ENCODE peak calls at places on chromosomes 5 and 9, in six cellular contexts. N is neuronal stem cell, H is H1, L is IMR-90, T is mesenchymal stem cell, B is trophoblast cell. U is an unnamed sample. For H3K4me1, the result is how much of the 10 kb centered on the place peaks cover.

GRCh38 chr9:112121633-112122032 is 53.5 kb downstream of the SUSD1 start:
- DNase-seq in N (no peak), H (no peak), L (no peak), T (no peak), B (no peak), U (no peak)

GRCh38 chr5:78912085-78912771 is 72.9 kb downstream of the ARSB start:
- DNase-seq in N (no peak), H (no peak), L (peak), T (peak), B (no peak), U (no peak)

GRCh38 chr5:148910686-148911361 is 84.4 kb downstream of the ADRB2 start:
- DNase-seq in N (no peak), H (no peak), L (peak), T (peak), B (no peak), U (no peak)

GRCh38 chr5:95768731-95769130 is 37.6 kb downstream of the RHOBTB3 start:
- DNase-seq in N (no peak), H (no peak), L (no peak), T (no peak), B (no peak), U (no peak)

GRCh38 chr5:128920345-128921215 is 44.7 kb upstream of the SLC27A6 start:
- DNase-seq in N (no peak), H (no peak), L (peak), T (peak), B (no peak), U (no peak)

GRCh38 chr9:27453860-27454553 is 70.1 kb upstream of the IFNK start:
- DNase-seq in N (no peak), H (no peak), L (no peak), T (no peak), B (peak), U (no peak)

GRCh38 chr5:59005934-59006701 is 423.2 kb downstream of the RAB3C start:
- DNase-seq in N (no peak), H (no peak), L (no peak), T (no peak), B (no peak), U (no peak)

GRCh38 chr5:58773744-58774441 is 191.0 kb downstream of the RAB3C start:
- DNase-seq in N (no peak), H (no peak), L (no peak), T (no peak), B (no peak), U (no peak)

GRCh38 chr5:113202904-113203716 is 226.5 kb downstream of the DCP2 start:
- DNase-seq in N (peak), H (no peak), L (peak), T (peak), B (no peak), U (peak)

GRCh38 chr9:104779334-104779733 is 15.4 kb downstream of the NIPSNAP3B start:
- DNase-seq in N (no peak), H (no peak), L (no peak), T (no peak), B (no peak), U (no peak)

GRCh38 chr5:123511290-123511647 is 708 bp upstream of the CSNK1G3 start:
- DNase-seq in N (peak), H (no peak), L (peak), T (peak), B (peak), U (no peak)

GRCh38 chr5:72134226-72134625 is 27.0 kb downstream of the MAP1B start:
- DNase-seq in N (peak), H (no peak), L (no peak), T (no peak), B (no peak), U (no peak)

DNA sequence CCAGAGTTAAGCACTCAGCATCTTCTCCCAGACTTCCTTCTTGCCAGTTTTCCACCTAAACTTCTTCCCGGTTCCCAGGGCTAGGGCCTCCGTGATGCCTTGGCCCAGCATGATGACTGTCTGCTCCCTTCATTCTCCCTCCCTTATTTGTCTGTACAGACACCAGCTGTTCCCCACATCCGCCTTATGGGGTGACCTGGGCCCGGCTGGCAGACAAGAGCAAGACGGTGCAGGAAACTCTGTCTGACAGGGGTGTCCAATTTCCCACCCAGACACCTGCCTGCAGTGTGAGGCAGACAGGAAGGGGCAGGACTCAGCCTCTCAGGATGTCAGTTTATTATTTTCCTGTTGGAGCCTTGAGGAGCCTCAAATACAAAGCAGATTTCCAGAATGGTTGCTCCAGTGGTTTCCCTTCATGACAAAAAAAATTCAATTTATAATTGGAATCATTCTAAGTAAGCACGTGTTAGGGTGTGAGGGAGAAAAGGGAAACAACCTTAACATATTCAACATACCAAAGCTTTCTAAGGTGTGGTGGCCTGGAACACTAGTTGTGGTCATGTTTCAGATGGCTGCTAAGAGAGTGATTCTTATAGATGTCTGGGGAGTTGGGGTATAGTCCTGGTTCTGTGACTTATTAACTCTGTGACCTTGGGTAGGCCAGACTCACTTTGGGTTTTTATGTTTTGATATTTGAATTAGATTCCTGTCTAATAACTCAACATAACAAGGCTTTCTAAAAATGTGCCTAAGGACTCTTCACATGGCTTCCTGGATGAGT is 234.5 kb downstream of the PAPPA start:
- DNase-seq in N (no peak), H (no peak), L (no peak), T (no peak), B (no peak), U (no peak)
- H3K4me1 ChIP-seq in N (under half), H (under half), L (under half), T (under half), B (under half), U (under half)

DNA sequence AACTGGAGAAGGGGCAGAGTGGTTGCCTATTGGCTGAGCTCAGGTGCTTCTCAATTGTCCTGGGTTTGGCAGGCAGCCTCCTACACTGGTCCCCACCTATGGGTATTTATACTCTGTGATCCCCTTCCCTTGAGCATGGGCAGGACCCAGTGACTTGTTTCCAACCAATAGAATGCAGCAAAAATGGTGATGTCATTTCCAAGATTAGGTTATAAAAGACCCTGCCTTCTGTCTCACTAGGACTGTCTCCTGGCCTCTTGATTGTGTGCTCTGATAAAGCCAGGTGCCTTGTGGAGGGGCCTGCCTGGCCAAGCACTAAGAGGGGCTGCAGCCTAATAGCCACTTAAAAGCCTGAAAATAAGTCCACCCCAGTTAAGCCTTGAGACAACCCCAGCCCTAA is 76.1 kb downstream of the MSX2 start:
- DNase-seq in N (no peak), H (no peak), L (no peak), T (no peak), B (no peak), U (no peak)
- H4K91ac ChIP-seq in N (no peak), H (no peak), L (no peak), T (no peak), B (no peak), U (no peak)

GRCh38 chr9:38053697-38054461 is 15.1 kb downstream of the SHB start:
- DNase-seq in N (no peak), H (no peak), L (no peak), T (no peak), B (no peak), U (no peak)

GRCh38 chr9:38057416-38058195 is 11.4 kb downstream of the SHB start:
- DNase-seq in N (no peak), H (no peak), L (no peak), T (no peak), B (peak), U (no peak)

GRCh38 chr9:38058452-38059232 is 10.4 kb downstream of the SHB start:
- DNase-seq in N (no peak), H (no peak), L (no peak), T (no peak), B (peak), U (no peak)

GRCh38 chr9:38052147-38052546 is 16.9 kb downstream of the SHB start:
- DNase-seq in N (no peak), H (no peak), L (no peak), T (no peak), B (no peak), U (no peak)

DNA sequence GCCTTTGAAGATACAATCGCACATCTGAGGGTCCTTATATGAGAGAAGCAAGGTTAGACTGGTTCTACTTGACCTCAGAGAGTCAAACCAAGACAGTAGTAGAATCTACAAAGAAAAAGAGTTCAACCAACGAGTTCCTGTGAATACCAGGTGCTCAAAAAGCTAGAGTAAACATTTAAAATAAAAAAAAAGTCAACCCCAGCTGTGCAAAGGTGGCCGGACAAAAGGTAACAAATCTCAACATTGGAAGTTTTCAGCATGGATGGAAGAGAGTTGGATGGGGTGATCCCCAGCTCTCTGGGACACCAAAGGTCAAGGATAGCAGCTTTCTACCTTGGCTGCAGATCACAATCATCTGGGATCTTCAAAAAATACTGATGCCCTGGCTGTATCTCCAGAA is 14.4 kb downstream of the SHB start:
- DNase-seq in N (no peak), H (no peak), L (no peak), T (no peak), B (no peak), U (no peak)
- H3K4me1 ChIP-seq in N (under half), H (under half), L (under half), T (under half), B (under half), U (under half)

DNA sequence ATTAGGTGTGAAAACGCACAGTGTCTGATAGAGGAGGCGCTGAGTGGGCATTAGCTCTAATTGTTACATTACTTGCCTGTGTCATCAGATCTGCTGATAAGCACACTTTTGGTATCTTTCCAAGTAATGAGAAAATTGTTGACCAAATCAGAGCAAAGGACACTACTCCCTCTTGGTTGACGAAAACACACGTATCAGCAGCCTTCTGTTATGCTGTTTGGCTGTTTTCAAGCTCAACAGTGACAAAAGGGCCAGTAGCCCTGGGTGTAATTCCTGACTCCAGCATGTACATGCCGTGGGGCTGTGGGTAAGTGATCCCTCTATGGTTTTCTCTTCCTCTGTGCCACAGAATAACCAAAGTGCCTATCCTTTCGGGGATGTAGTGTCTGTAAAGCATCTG is 151.4 kb downstream of the AUH start:
- DNase-seq in N (no peak), H (no peak), L (no peak), T (no peak), B (peak), U (no peak)
- H4K91ac ChIP-seq in N (no peak), H (no peak), L (no peak), T (no peak), B (no peak), U (no peak)

GRCh38 chr9:16726718-16727451 is 143.6 kb downstream of the BNC2 start:
- DNase-seq in N (peak), H (no peak), L (peak), T (peak), B (peak), U (peak)

GRCh38 chr9:16728128-16728505 is 142.4 kb downstream of the BNC2 start:
- DNase-seq in N (no peak), H (no peak), L (peak), T (peak), B (no peak), U (no peak)

GRCh38 chr9:16727452-16728127 is 142.9 kb downstream of the BNC2 start:
- DNase-seq in N (no peak), H (no peak), L (peak), T (peak), B (no peak), U (no peak)

GRCh38 chr9:16726023-16726422 is 144.4 kb downstream of the BNC2 start:
- DNase-seq in N (no peak), H (no peak), L (peak), T (peak), B (no peak), U (no peak)

DNA sequence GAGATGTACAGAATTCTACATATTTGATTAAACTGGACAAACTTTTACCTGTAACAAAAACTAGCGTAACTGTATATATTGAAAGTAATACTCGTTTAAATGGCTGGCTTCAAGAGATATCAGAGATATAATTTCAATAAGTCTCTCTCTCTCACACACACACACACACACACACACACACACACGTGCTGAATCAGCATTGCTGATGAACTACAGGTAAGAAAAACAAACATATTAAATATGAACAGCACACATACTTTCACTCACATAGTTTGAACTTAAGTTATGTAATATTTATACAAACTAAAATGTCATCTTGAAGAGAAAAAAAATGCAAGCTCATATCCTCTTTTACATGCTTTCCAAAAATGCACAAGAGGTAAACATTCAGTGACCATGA is 145.4 kb downstream of the BNC2 start:
- DNase-seq in N (no peak), H (no peak), L (no peak), T (no peak), B (no peak), U (no peak)
- H3K4me1 ChIP-seq in N (under half), H (under half), L (under half), T (under half), B (under half), U (under half)

GRCh38 chr5:167643616-167644015 is 647.8 kb upstream of the WWC1 start:
- DNase-seq in N (no peak), H (no peak), L (no peak), T (no peak), B (no peak), U (no peak)

GRCh38 chr5:167639213-167639612 is 652.2 kb upstream of the WWC1 start:
- DNase-seq in N (no peak), H (no peak), L (peak), T (peak), B (no peak), U (no peak)

GRCh38 chr5:167644619-167645018 is 646.8 kb upstream of the WWC1 start:
- DNase-seq in N (no peak), H (no peak), L (no peak), T (peak), B (peak), U (no peak)

GRCh38 chr5:167642779-167643517 is 648.5 kb upstream of the WWC1 start:
- DNase-seq in N (no peak), H (no peak), L (peak), T (peak), B (peak), U (no peak)

DNA sequence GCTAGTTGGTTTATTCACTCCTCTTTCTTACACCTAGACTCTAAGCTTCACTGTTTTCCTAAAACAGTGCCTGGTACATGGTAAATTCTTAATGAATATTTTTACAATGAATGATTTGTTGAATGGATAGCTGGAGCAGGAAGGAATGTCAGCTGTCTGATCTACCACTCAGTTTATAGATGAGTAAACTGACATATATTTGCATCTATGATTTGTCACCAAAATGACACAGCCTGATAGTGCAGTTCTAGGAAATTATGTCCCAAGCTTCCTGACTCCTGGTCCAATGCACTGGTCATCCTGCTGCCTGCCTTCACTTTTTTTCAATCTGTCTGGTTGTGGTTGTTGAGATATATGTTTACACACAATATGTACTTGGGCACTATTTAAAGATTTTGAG is 651.7 kb upstream of the WWC1 start:
- DNase-seq in N (no peak), H (no peak), L (no peak), T (peak), B (peak), U (no peak)
- H4K91ac ChIP-seq in N (no peak), H (no peak), L (peak), T (no peak), B (no peak), U (no peak)

GRCh38 chr5:126619781-126620180 is 19.0 kb downstream of the PHAX start:
- DNase-seq in N (no peak), H (no peak), L (no peak), T (no peak), B (no peak), U (no peak)

GRCh38 chr5:126610163-126610562 is 9.4 kb downstream of the PHAX start:
- DNase-seq in N (no peak), H (no peak), L (no peak), T (no peak), B (no peak), U (no peak)

GRCh38 chr5:126610616-126611015 is 9.9 kb downstream of the PHAX start:
- DNase-seq in N (no peak), H (no peak), L (no peak), T (no peak), B (no peak), U (peak)

GRCh38 chr5:126615286-126615685 is 14.5 kb downstream of the PHAX start:
- DNase-seq in N (no peak), H (no peak), L (no peak), T (no peak), B (no peak), U (no peak)

DNA sequence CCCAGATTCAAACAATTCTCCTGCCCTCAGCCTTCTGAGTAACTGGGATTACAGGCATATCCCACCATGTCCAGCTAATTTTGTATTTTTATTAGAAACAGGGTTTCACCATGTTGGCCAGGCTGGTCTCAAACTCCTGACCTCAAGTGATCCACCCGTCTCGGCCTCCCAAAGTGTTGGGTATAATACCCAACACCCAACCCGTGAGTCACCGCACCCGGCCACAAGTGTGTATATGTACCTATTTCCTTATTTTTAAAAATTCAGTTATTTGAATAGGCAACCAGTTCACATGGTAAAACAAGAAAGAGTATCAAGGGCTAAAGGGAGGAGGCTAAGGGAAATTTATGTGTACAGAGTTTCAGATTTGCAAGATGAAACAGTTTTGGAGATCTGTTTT is 13.4 kb downstream of the PHAX start:
- DNase-seq in N (no peak), H (no peak), L (no peak), T (no peak), B (no peak), U (no peak)
- H3K4me1 ChIP-seq in N (under half), H (under half), L (under half), T (under half), B (under half), U (under half)

DNA sequence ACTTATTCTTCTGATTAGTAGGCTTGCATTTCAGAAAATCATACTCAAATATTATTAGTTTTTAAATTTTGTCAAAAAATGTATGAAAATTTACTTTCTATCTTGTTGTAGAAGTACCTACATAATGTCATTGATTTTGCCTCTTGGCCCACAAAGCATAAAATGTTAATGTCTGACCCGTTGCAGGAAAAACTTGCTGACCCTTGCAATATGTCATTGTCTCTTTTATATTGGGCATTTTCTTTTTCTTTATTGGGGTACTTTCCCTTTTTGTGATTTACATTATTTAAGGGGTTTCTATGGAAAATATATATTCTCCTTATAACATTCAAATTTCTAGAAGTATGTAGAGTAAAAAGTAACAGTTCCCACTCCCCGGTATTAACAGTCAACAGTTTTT is 243.0 kb downstream of the ARHGAP26 start:
- DNase-seq in N (no peak), H (no peak), L (no peak), T (no peak), B (no peak), U (no peak)
- H4K91ac ChIP-seq in N (no peak), H (no peak), L (no peak), T (no peak), B (no peak), U (no peak)

GRCh38 chr5:61348437-61348836 is 16.4 kb downstream of the ZSWIM6 start:
- DNase-seq in N (no peak), H (no peak), L (no peak), T (no peak), B (no peak), U (no peak)
- H3K4me1 ChIP-seq in N (under half), H (under half), L (under half), T (under half), B (under half), U (under half)